ENCODE peak calls at places on chromosome 1, in five cellular contexts. B, E, P, Q and T are unnamed samples.

GRCh38 chr1:27755865-27756264 is 17.2 kb upstream of the STX12 start:
- DNase-seq in B (no peak), E (no peak), P (no peak), Q (no peak), T (no peak)

GRCh38 chr1:116832268-116832931 is 77.3 kb upstream of the PTGFRN start:
- DNase-seq in B (no peak), E (no peak), P (no peak), Q (no peak), T (no peak)

GRCh38 chr1:10253755-10254154 is 43.4 kb downstream of the KIF1B start:
- DNase-seq in B (peak; percentile 24), E (no peak), P (no peak), Q (no peak), T (no peak)

GRCh38 chr1:105337427-105337826 is 1587.7 kb downstream of the AMY1C start:
- DNase-seq in B (no peak), E (no peak), P (no peak), Q (no peak), T (no peak)

GRCh38 chr1:11051781-11052510 is 4.9 kb upstream of the MASP2 start:
- DNase-seq in B (no peak), E (no peak), P (no peak), Q (no peak), T (no peak)

GRCh38 chr1:244210884-244211558 is 159.9 kb downstream of the ZBTB18 start:
- DNase-seq in B (peak; percentile 49), E (no peak), P (no peak), Q (no peak), T (no peak)

GRCh38 chr1:64292399-64292798 is 89.0 kb downstream of the UBE2U start:
- DNase-seq in B (no peak), E (no peak), P (no peak), Q (no peak), T (no peak)

GRCh38 chr1:230581446-230582079 is 60.7 kb upstream of the COG2 start:
- DNase-seq in B (no peak), E (no peak), P (no peak), Q (no peak), T (no peak)

GRCh38 chr1:238962941-238963340 is 423.4 kb upstream of the CHRM3 start:
- DNase-seq in B (no peak), E (no peak), P (no peak), Q (no peak), T (no peak)

GRCh38 chr1:206012086-206012859 is 9.1 kb upstream of the RAB7B start:
- DNase-seq in B (no peak), E (peak; percentile 12), P (peak; percentile 67), Q (peak; percentile 88), T (no peak)

GRCh38 chr1:245549981-245550701 is 395.4 kb downstream of the KIF26B start:
- DNase-seq in B (no peak), E (no peak), P (no peak), Q (no peak), T (no peak)

GRCh38 chr1:156815851-156816536 is 654 bp downstream of the SH2D2A start:
- DNase-seq in B (no peak), E (no peak), P (no peak), Q (no peak), T (no peak)

GRCh38 chr1:176897350-176898236 is 266.9 kb downstream of the ASTN1 start:
- DNase-seq in B (peak; percentile 64), E (no peak), P (peak; percentile 57), Q (no peak), T (peak; percentile 27)

GRCh38 chr1:223765036-223765718 is 52.8 kb downstream of the CAPN2 start:
- DNase-seq in B (no peak), E (no peak), P (no peak), Q (no peak), T (no peak)

GRCh38 chr1:22048351-22049192 is 3.9 kb upstream of the CDC42 start:
- DNase-seq in B (no peak), E (no peak), P (peak; percentile 51), Q (peak; percentile 68), T (peak; percentile 27)

GRCh38 chr1:6949991-6950765 is 164.9 kb downstream of the CAMTA1 start:
- DNase-seq in B (no peak), E (no peak), P (no peak), Q (no peak), T (no peak)

GRCh38 chr1:207822124-207822601 is 70.3 kb downstream of the CD46 start:
- DNase-seq in B (no peak), E (no peak), P (no peak), Q (no peak), T (peak; percentile 76)

GRCh38 chr1:205226868-205227583 is 720 bp upstream of the TMCC2 start:
- DNase-seq in B (peak; percentile 36), E (no peak), P (no peak), Q (no peak), T (no peak)